ENCODE peak calls at places on chromosomes 11 and 22, in five cellular contexts. I is neural crest cell; N is CD8-positive, alpha-beta T cell; Y is immature natural killer cell; W is adrenal gland. F is an unnamed sample.

GRCh38 chr11:64667154-64667745 is 55.7 kb downstream of the NRXN2 start:
- DNase-seq in I (no peak), N (no peak), Y (no peak), W (no peak), F (no peak)

GRCh38 chr22:21762712-21763581 is 27.4 kb upstream of the YPEL1 start:
- DNase-seq in I (no peak), N (peak; percentile 52), Y (peak; percentile 79), W (no peak), F (no peak)

GRCh38 chr22:29231971-29232959 is 26.6 kb downstream of the EMID1 start:
- DNase-seq in I (no peak), N (no peak), Y (no peak), W (peak; percentile 95), F (no peak)

GRCh38 chr11:65132988-65133700 is 1.2 kb downstream of the SYVN1 start:
- DNase-seq in I (no peak), N (peak; percentile 58), Y (no peak), W (peak; percentile 73), F (no peak)

GRCh38 chr11:135017296-135017695 is 605.3 kb upstream of the B3GAT1 start:
- DNase-seq in I (no peak), N (no peak), Y (no peak), W (no peak), F (no peak)

GRCh38 chr11:101390539-101390938 is 193.3 kb downstream of the TRPC6 start:
- DNase-seq in I (no peak), N (no peak), Y (no peak), W (no peak), F (peak; percentile 3)

GRCh38 chr11:74019860-74020259 is 11.0 kb upstream of the UCP3 start:
- DNase-seq in I (no peak), N (no peak), Y (peak; percentile 58), W (peak; percentile 46), F (no peak)

GRCh38 chr11:60959445-60959844 is 7.5 kb upstream of the SLC15A3 start:
- DNase-seq in I (no peak), N (no peak), Y (no peak), W (no peak), F (no peak)

GRCh38 chr11:3341298-3341697 is 37.6 kb downstream of the ZNF195 start:
- DNase-seq in I (peak; percentile 36), N (peak; percentile 67), Y (peak; percentile 29), W (peak; percentile 81), F (peak; percentile 30)

GRCh38 chr22:33539902-33540751 is 380.1 kb downstream of the LARGE1 start:
- DNase-seq in I (no peak), N (no peak), Y (no peak), W (peak; percentile 80), F (peak; percentile 91)

GRCh38 chr11:75147875-75148263 is 3.0 kb upstream of the SLCO2B1 start:
- DNase-seq in I (no peak), N (no peak), Y (no peak), W (peak; percentile 66), F (no peak)

GRCh38 chr11:2807276-2807681 is 78.3 kb downstream of the CDKN1C start:
- DNase-seq in I (no peak), N (no peak), Y (no peak), W (peak; percentile 85), F (no peak)

GRCh38 chr22:23305321-23305910 is 125.1 kb downstream of the BCR start:
- DNase-seq in I (no peak), N (no peak), Y (no peak), W (peak; percentile 65), F (peak; percentile 6)

GRCh38 chr11:67024410-67024809 is 1.5 kb downstream of the SYT12 start:
- DNase-seq in I (no peak), N (peak; percentile 65), Y (peak; percentile 45), W (no peak), F (no peak)